ENCODE peak calls at places on chromosomes 5 and 9, in five cellular contexts. One of them, this sample, is unnamed.

GRCh38 chr9:73573235-73573634 is 421.6 kb downstream of the ANXA1 start:
- DNase-seq in T-helper 9 cell: no peak
- DNase-seq in NCI-H460: no peak
- DNase-seq in NCI-H187: no peak
- DNase-seq in colonic mucosa: no peak
- DNase-seq in this sample: no peak

GRCh38 chr5:17398439-17398838 is 99.6 kb upstream of the TAF11L2 start:
- DNase-seq in T-helper 9 cell: no peak
- DNase-seq in NCI-H460: no peak
- DNase-seq in NCI-H187: no peak
- DNase-seq in colonic mucosa: no peak
- DNase-seq in this sample: no peak

GRCh38 chr5:79567926-79568549 is 44.2 kb upstream of the TENT2 start:
- DNase-seq in T-helper 9 cell: no peak
- DNase-seq in NCI-H460: no peak
- DNase-seq in NCI-H187: no peak
- DNase-seq in colonic mucosa: no peak
- DNase-seq in this sample: no peak

GRCh38 chr9:110146371-110146770 is 61.6 kb downstream of the C9orf152 start:
- DNase-seq in T-helper 9 cell: no peak
- DNase-seq in NCI-H460: no peak
- DNase-seq in NCI-H187: no peak
- DNase-seq in colonic mucosa: no peak
- DNase-seq in this sample: no peak

GRCh38 chr5:151030377-151030776 is 10.0 kb downstream of the GPX3 start:
- DNase-seq in T-helper 9 cell: no peak
- DNase-seq in NCI-H460: no peak
- DNase-seq in NCI-H187: no peak
- DNase-seq in colonic mucosa: peak; percentile 54
- DNase-seq in this sample: peak; percentile 14

GRCh38 chr9:88387733-88388202 is 476 bp upstream of the SPIN1 start:
- DNase-seq in T-helper 9 cell: peak; percentile 32
- DNase-seq in NCI-H460: peak; percentile 19
- DNase-seq in NCI-H187: no peak
- DNase-seq in colonic mucosa: peak; percentile 64
- DNase-seq in this sample: peak; percentile 62

GRCh38 chr5:158967566-158967965 is 132.2 kb downstream of the EBF1 start:
- DNase-seq in T-helper 9 cell: no peak
- DNase-seq in NCI-H460: no peak
- DNase-seq in NCI-H187: no peak
- DNase-seq in colonic mucosa: no peak
- DNase-seq in this sample: no peak

GRCh38 chr5:10546186-10546585 is 17.7 kb upstream of the ANKRD33B start:
- DNase-seq in T-helper 9 cell: no peak
- DNase-seq in NCI-H460: no peak
- DNase-seq in NCI-H187: no peak
- DNase-seq in colonic mucosa: no peak
- DNase-seq in this sample: no peak

GRCh38 chr9:111148994-111149759 is 110.9 kb upstream of the LPAR1 start:
- DNase-seq in T-helper 9 cell: no peak
- DNase-seq in NCI-H460: no peak
- DNase-seq in NCI-H187: no peak
- DNase-seq in colonic mucosa: no peak
- DNase-seq in this sample: no peak

GRCh38 chr5:74446673-74447337 is 193.7 kb downstream of the ENC1 start:
- DNase-seq in T-helper 9 cell: no peak
- DNase-seq in NCI-H460: no peak
- DNase-seq in NCI-H187: no peak
- DNase-seq in colonic mucosa: no peak
- DNase-seq in this sample: peak; percentile 15

GRCh38 chr9:78325343-78325742 is 28.4 kb downstream of the PSAT1 start:
- DNase-seq in T-helper 9 cell: no peak
- DNase-seq in NCI-H460: no peak
- DNase-seq in NCI-H187: no peak
- DNase-seq in colonic mucosa: peak; percentile 40
- DNase-seq in this sample: peak; percentile 69

GRCh38 chr9:115262952-115263351 is 145.0 kb upstream of the TNC start:
- DNase-seq in T-helper 9 cell: no peak
- DNase-seq in NCI-H460: no peak
- DNase-seq in NCI-H187: no peak
- DNase-seq in colonic mucosa: no peak
- DNase-seq in this sample: no peak

GRCh38 chr5:74415695-74416102 is 224.8 kb downstream of the ENC1 start:
- DNase-seq in T-helper 9 cell: no peak
- DNase-seq in NCI-H460: no peak
- DNase-seq in NCI-H187: no peak
- DNase-seq in colonic mucosa: peak; percentile 44
- DNase-seq in this sample: no peak

GRCh38 chr9:120610975-120611689 is 31.2 kb upstream of the CDK5RAP2 start:
- DNase-seq in T-helper 9 cell: no peak
- DNase-seq in NCI-H460: no peak
- DNase-seq in NCI-H187: no peak
- DNase-seq in colonic mucosa: no peak
- DNase-seq in this sample: no peak

GRCh38 chr9:113844466-113844865 is 31.6 kb upstream of the ZNF618 start:
- DNase-seq in T-helper 9 cell: no peak
- DNase-seq in NCI-H460: no peak
- DNase-seq in NCI-H187: no peak
- DNase-seq in colonic mucosa: no peak
- DNase-seq in this sample: no peak

GRCh38 chr9:134635431-134636141 is 6.0 kb upstream of the COL5A1 start:
- DNase-seq in T-helper 9 cell: no peak
- DNase-seq in NCI-H460: no peak
- DNase-seq in NCI-H187: no peak
- DNase-seq in colonic mucosa: no peak
- DNase-seq in this sample: peak; percentile 5

GRCh38 chr9:70411930-70412677 is 2.4 kb downstream of the KLF9 start:
- DNase-seq in T-helper 9 cell: peak; percentile 71
- DNase-seq in NCI-H460: no peak
- DNase-seq in NCI-H187: no peak
- DNase-seq in colonic mucosa: peak; percentile 87
- DNase-seq in this sample: peak; percentile 90

GRCh38 chr9:115202960-115203751 is 85.2 kb upstream of the TNC start:
- DNase-seq in T-helper 9 cell: no peak
- DNase-seq in NCI-H460: no peak
- DNase-seq in NCI-H187: no peak
- DNase-seq in colonic mucosa: no peak
- DNase-seq in this sample: no peak

GRCh38 chr5:88248094-88248493 is 20.6 kb downstream of the TMEM161B start:
- DNase-seq in T-helper 9 cell: no peak
- DNase-seq in NCI-H460: no peak
- DNase-seq in NCI-H187: no peak
- DNase-seq in colonic mucosa: no peak
- DNase-seq in this sample: no peak

GRCh38 chr5:66281309-66281708 is 137.2 kb downstream of the SREK1 start:
- DNase-seq in T-helper 9 cell: no peak
- DNase-seq in NCI-H460: no peak
- DNase-seq in NCI-H187: no peak
- DNase-seq in colonic mucosa: no peak
- DNase-seq in this sample: no peak

This sample was measured in body of pancreas.